ENCODE peak calls at places on chromosomes 13 and 19, in six cellular contexts. I, M, G, E, W and Q are unnamed samples. For H3K9me3, the result is how much of the 10 kb centered on the place peaks cover.

GRCh38 chr19:51094696-51095279 is 12.1 kb upstream of the KLK14 start:
- DNase-seq in M (peak), I (peak), G (no peak), E (no peak), W (peak), Q (peak)

GRCh38 chr19:34504809-34505291 is 23.3 kb downstream of the WTIP start:
- DNase-seq in E (no peak), I (peak), M (peak), W (no peak), G (no peak), Q (no peak)

GRCh38 chr19:58569191-58569942 is 3.8 kb downstream of the MZF1 start:
- DNase-seq in I (no peak), M (no peak), W (no peak), E (peak), G (peak), Q (no peak)

GRCh38 chr19:38693380-38694223 is 46.2 kb downstream of the ACTN4 start:
- DNase-seq in M (no peak), E (no peak), G (no peak), W (no peak), I (peak), Q (no peak)

GRCh38 chr19:40506099-40506498 is 39.3 kb downstream of the SPTBN4 start:
- DNase-seq in E (no peak), I (no peak), G (no peak), M (no peak), W (no peak), Q (no peak)

GRCh38 chr19:37933965-37934364 is 27.0 kb downstream of the SIPA1L3 start:
- DNase-seq in E (no peak), M (no peak), W (no peak), I (no peak), G (no peak), Q (peak)

GRCh38 chr19:10207026-10207425 is 12.3 kb upstream of the DNMT1 start:
- DNase-seq in G (no peak), W (no peak), M (no peak), I (no peak), E (no peak), Q (no peak)

GRCh38 chr13:61045197-61045596 is 370.5 kb downstream of the PCDH20 start:
- DNase-seq in G (no peak), E (no peak), I (no peak), W (no peak), M (no peak), Q (no peak)

GRCh38 chr19:51107406-51108065 is 673 bp downstream of the CTU1 start:
- DNase-seq in E (no peak), M (no peak), G (no peak), W (peak), I (peak), Q (no peak)

GRCh38 chr13:31945202-31945978 is 86.2 kb upstream of the FRY start:
- DNase-seq in E (no peak), M (peak), G (peak), I (no peak), W (no peak), Q (peak)

GRCh38 chr19:21023901-21024300 is 3.4 kb downstream of the ZNF430 start:
- DNase-seq in G (no peak), E (no peak), W (no peak), M (no peak), I (no peak), Q (no peak)

GRCh38 chr19:19956431-19957075 is 55.8 kb downstream of the ZNF93 start:
- DNase-seq in E (no peak), M (no peak), I (no peak), W (no peak), G (no peak), Q (no peak)

GRCh38 chr13:112424098-112424497 is 47.9 kb downstream of the SPACA7 start:
- DNase-seq in G (no peak), M (no peak), W (no peak), I (no peak), E (no peak), Q (no peak)
- H3K9me3 ChIP-seq in G (under half), M (under half), W (under half), I (under half), E (under half), Q (under half)

GRCh38 chr13:21579754-21580316 is 24.1 kb downstream of the MICU2 start:
- DNase-seq in M (no peak), G (no peak), I (no peak), E (no peak), W (no peak), Q (no peak)
- H3K27ac ChIP-seq in M (no peak), G (no peak), I (no peak), E (no peak), W (no peak), Q (no peak)

GRCh38 chr19:7265963-7266362 is 28.3 kb downstream of the INSR start:
- DNase-seq in E (no peak), G (no peak), I (no peak), W (no peak), M (no peak), Q (peak)
- TF ChIP-seq EP300 in E (no peak), G (peak), I (no peak), W (no peak), M (no peak), Q (no peak)

GRCh38 chr19:27765912-27766725 is 1446.8 kb downstream of the UQCRFS1 start:
- DNase-seq in E (no peak), W (no peak), M (no peak), I (no peak), G (no peak), Q (no peak)
- H3K9me3 ChIP-seq in E (under half), W (under half), M (under half), I (half or more), G (under half), Q (half or more)

DNA sequence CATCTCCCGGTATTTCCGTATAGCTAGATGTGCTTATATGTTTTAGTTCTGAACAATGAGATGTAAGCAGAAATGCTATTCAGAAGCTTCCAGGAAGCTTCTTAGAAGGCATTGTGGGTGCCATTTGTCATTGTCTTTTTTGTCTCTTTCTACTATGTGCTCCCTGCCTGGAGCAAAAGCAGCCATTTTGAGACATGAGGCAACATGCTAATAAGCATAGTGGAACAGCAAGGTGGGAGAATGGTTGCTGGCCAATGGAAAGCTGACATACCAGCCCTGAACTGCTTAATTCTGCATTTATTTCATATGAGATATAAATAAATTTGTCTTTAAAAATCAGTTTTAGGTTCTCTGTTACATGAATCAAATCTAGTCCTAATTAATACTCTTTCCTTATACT is 299.7 kb downstream of the LMO7 start:
- DNase-seq in W (no peak), I (no peak), E (no peak), M (no peak), G (no peak), Q (no peak)
- H3K27ac ChIP-seq in W (no peak), I (no peak), E (no peak), M (no peak), G (no peak), Q (no peak)

DNA sequence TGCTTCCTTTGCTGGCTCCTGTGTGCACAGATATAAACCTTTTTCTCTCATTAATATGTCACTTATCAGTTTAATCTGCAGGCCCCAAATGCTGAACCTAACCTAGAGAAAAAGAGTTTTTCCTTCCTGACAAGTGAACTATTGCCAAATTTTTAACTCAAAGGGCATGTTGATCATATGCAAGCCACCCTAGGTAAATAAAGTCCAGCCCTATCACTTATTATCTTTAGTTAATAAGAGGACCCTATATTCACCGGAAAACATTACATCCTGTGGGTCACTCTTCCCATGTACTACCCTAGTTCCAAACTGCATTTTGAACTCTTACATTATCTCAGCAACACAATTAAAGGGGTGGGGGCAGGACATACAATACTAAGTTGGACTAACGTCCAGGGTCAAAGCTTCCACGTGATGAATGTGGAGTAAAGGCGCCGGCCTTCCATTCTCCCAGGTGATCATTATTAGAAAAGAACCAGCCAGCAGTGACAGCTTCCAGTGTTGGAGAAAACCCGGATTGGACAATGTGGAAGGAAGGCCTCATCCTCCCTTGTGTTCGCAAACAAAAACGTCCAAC is 86.6 kb downstream of the STK24 start:
- DNase-seq in M (no peak), G (no peak), I (no peak), E (no peak), W (no peak), Q (no peak)
- TF ChIP-seq EP300 in M (no peak), G (no peak), I (no peak), E (no peak), W (no peak), Q (no peak)

GRCh38 chr19:30539981-30540380 is 167.8 kb downstream of the ZNF536 start:
- DNase-seq in G (no peak), W (no peak), E (no peak), I (no peak), M (no peak), Q (no peak)
- H3K9me3 ChIP-seq in G (under half), W (under half), E (under half), I (under half), M (under half), Q (under half)